ENCODE peak calls at places on chromosomes 6 and 20, in six cellular contexts. I is PC-9, E is kidney epithelial cell, T is IMR-90, B is fibroblast of mammary gland, A is astrocyte of the cerebellum. R is an unnamed sample.

GRCh38 chr20:50320910-50321796 is 130.5 kb downstream of the CEBPB start:
- DNase-seq in I (peak), E (peak), T (peak), B (peak), A (peak), R (peak)

GRCh38 chr6:159716247-159717086 is 10.8 kb upstream of the WTAP start:
- DNase-seq in I (no peak), E (peak), T (peak), B (peak), A (peak), R (peak)

GRCh38 chr20:18628330-18628941 is 40.6 kb downstream of the DTD1 start:
- DNase-seq in I (peak), E (no peak), T (no peak), B (no peak), A (no peak), R (no peak)

GRCh38 chr20:48725589-48725991 is 102.2 kb downstream of the PREX1 start:
- DNase-seq in I (no peak), E (no peak), T (peak), B (peak), A (no peak), R (peak)

GRCh38 chr20:30601974-30602373 is 655.5 kb upstream of the DEFB115 start:
- DNase-seq in I (no peak), E (no peak), T (no peak), B (no peak), A (no peak), R (no peak)

GRCh38 chr20:7523288-7523687 is 417.0 kb downstream of the HAO1 start:
- DNase-seq in I (no peak), E (no peak), T (no peak), B (no peak), A (no peak), R (no peak)

GRCh38 chr6:36721369-36722140 is 23.9 kb downstream of the RAB44 start:
- DNase-seq in I (peak), E (no peak), T (no peak), B (no peak), A (no peak), R (no peak)

GRCh38 chr20:24813080-24813479 is 136.0 kb upstream of the CST7 start:
- DNase-seq in I (no peak), E (no peak), T (no peak), B (no peak), A (no peak), R (no peak)

GRCh38 chr6:134816780-134817179 is 133.1 kb downstream of the ALDH8A1 start:
- DNase-seq in I (no peak), E (no peak), T (peak), B (peak), A (no peak), R (peak)

GRCh38 chr6:56370591-56371198 is 123.3 kb upstream of the COL21A1 start:
- DNase-seq in I (no peak), E (peak), T (peak), B (peak), A (peak), R (peak)

GRCh38 chr6:56372621-56373020 is 125.2 kb upstream of the COL21A1 start:
- DNase-seq in I (no peak), E (no peak), T (peak), B (peak), A (no peak), R (no peak)

GRCh38 chr6:56368484-56368883 is 121.1 kb upstream of the COL21A1 start:
- DNase-seq in I (no peak), E (no peak), T (no peak), B (no peak), A (no peak), R (no peak)

GRCh38 chr6:56366112-56366852 is 118.9 kb upstream of the COL21A1 start:
- DNase-seq in I (no peak), E (no peak), T (no peak), B (no peak), A (no peak), R (no peak)

GRCh38 chr6:56370127-56370540 is 122.8 kb upstream of the COL21A1 start:
- DNase-seq in I (peak), E (no peak), T (no peak), B (peak), A (no peak), R (peak)
- H3K4me3 ChIP-seq in I (no peak), E (no peak), T (no peak), B (peak), A (no peak), R (peak)

GRCh38 chr6:10437891-10438290 is 23.0 kb upstream of the TFAP2A start:
- DNase-seq in I (no peak), E (no peak), T (no peak), B (no peak), A (no peak), R (no peak)

GRCh38 chr6:10446548-10446947 is 31.7 kb upstream of the TFAP2A start:
- DNase-seq in I (no peak), E (no peak), T (no peak), B (no peak), A (no peak), R (no peak)

GRCh38 chr6:10441004-10441654 is 26.3 kb upstream of the TFAP2A start:
- DNase-seq in I (peak), E (peak), T (peak), B (peak), A (peak), R (peak)

DNA sequence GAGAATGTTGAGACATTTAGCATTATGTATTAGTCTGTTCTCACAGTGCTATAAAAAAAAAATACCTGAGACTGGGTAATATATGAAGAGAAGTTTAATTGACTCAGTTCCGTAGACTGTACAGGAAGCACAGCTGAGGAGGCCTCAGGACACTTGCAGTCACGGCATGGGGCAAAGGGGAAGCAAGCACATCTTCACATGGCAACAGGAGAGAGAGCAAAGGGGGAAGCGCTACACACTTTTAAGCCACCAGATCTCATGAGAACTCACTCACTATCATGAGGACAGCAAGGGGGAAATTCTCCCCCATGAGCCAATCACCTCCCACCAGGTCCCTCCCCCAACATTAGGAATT is 26.8 kb upstream of the TFAP2A start:
- DNase-seq in I (peak), E (no peak), T (no peak), B (no peak), A (no peak), R (no peak)
- TF ChIP-seq CTCF in I (no peak), E (no peak), T (no peak), B (no peak), A (no peak), R (no peak)

GRCh38 chr20:32473231-32474008 is 111.7 kb downstream of the NOL4L start:
- DNase-seq in I (no peak), E (no peak), T (no peak), B (no peak), A (no peak), R (no peak)

GRCh38 chr20:32474717-32474966 is 110.5 kb downstream of the NOL4L start:
- DNase-seq in I (no peak), E (no peak), T (no peak), B (no peak), A (no peak), R (no peak)

GRCh38 chr20:32476684-32477593 is 108.2 kb downstream of the NOL4L start:
- DNase-seq in I (no peak), E (no peak), T (no peak), B (no peak), A (no peak), R (no peak)

GRCh38 chr20:32474009-32474716 is 111.0 kb downstream of the NOL4L start:
- DNase-seq in I (no peak), E (no peak), T (no peak), B (peak), A (no peak), R (no peak)

GRCh38 chr20:32474967-32475819 is 109.9 kb downstream of the NOL4L start:
- DNase-seq in I (peak), E (peak), T (peak), B (peak), A (peak), R (peak)
- H3K4me3 ChIP-seq in I (peak), E (peak), T (peak), B (peak), A (peak), R (peak)

GRCh38 chr6:163579880-163580295 is 165.4 kb downstream of the QKI start:
- DNase-seq in I (no peak), E (no peak), T (no peak), B (peak), A (no peak), R (no peak)
- TF ChIP-seq CTCF in I (no peak), E (no peak), T (no peak), B (no peak), A (peak), R (no peak)

DNA sequence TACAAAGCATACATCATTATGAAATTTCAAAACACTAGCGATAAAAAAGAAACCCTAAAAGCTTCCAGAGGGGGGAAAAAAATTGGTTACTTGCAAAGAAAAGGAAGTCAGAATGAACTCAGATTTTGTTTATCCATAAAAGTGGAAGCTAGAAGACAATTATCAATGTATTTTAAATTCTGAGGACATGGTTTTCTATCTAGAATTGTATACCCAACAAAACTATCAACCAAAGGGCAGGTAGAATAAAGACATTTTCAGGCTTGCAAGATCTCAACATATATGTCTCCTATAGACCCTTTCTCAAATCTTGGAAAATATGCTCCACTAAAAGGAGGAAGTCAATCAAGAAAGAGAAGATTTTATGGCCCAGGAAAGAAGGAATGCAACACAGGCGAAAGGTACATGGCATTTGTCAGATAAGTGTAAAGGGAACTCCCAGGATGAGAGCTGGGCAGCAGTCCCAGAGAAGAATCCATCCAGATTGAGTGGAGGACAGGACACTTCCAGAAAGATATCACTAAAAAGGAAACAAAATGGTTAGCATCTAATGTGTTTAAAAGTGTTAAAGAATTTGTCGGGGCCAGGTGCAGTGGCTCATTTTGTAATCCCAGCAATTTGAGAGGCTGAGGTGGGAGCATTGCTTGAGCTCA is 45.4 kb upstream of the ZFAND3 start:
- DNase-seq in I (no peak), E (no peak), T (no peak), B (no peak), A (no peak), R (no peak)
- H3K4me3 ChIP-seq in I (no peak), E (no peak), T (no peak), B (no peak), A (no peak), R (no peak)

DNA sequence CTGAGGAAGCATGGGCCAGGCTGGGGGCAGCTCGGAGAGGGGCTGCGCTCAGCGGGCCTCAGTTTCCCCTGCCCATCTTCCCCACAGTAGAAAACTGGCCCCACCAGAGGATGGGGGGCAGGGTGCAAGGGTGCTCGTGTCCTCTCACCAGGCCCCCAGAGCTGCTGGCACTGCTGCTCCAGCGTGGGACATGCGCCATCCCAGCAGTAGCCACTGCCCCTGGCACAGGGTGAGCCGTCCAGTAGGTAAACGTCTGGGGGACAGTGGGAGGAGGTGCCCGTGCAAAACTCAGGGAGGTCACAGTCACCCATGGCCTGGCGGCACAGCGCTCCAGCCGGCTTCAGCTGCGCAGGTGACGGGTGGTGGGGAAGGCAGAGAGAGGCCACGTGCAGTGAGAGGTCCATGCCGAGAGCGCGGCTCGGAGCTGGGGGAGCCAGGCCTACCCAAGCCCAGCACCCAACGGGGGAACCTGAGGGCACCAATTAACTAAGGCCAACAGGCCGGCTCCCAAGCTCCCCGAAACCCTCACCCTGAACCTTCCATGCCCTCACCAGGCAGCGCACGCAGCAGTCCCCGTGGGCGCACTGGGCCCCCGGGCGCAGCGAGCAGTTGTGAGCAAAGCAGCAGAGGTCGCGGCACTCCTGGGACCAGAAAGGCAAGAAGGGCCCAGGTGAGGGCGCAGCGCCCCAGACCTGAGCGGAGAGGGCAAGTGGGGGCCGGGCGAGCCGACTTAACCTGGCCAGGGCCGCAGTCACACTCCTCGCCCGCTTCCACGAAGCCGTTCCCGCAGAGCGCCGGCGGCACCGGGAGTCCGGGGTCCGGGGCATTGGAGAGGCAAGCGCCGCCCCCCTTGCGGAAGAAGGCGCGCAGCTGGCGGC is 9.0 kb upstream of the GFRA4 start:
- DNase-seq in I (no peak), E (no peak), T (no peak), B (no peak), A (no peak), R (no peak)
- TF ChIP-seq CTCF in I (no peak), E (peak), T (no peak), B (no peak), A (no peak), R (no peak)

GRCh38 chr6:30886897-30887255 is 2.6 kb downstream of the DDR1 start:
- DNase-seq in I (no peak), E (no peak), T (no peak), B (no peak), A (no peak), R (no peak)
- H3K4me3 ChIP-seq in I (peak), E (peak), T (no peak), B (no peak), A (peak), R (no peak)

DNA sequence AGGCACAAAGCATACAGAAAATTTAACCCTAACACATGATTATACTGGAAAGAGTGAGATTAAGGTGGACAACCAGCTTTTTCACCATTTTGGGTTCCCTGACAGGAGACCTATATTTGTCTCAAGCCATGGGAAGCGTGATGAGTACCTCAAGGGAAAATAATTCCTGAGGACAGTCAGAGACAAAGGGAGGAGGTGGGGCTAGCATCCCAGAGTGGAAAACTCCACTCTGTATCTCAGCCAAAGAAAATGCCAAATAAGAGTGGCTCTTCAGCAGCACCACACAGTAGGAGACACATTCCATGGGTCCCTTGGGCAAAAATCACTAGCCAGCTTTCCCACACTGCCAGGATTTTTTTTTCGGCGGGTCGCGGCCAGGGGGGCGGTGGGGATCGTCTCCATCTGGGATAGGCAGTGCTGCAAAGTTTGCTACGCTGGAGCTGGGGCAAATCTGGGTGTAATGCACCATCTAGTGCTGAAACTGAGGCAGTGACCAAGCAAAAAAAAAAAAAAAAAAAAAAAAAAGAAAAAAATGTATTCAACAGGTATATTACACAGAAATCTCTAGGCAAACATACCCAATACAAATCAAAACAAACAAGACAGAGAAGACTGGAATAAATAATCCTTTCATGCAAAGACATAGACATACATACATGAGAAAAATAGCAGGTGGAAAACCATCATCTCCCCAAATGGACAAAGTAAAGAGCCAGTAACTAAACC is 77.3 kb upstream of the SLC35F1 start:
- DNase-seq in I (peak), E (no peak), T (peak), B (peak), A (peak), R (no peak)
- TF ChIP-seq CTCF in I (peak), E (peak), T (peak), B (peak), A (peak), R (peak)

GRCh38 chr6:6808343-6808742 is 219.8 kb downstream of the LY86 start:
- DNase-seq in I (no peak), E (no peak), T (no peak), B (no peak), A (no peak), R (no peak)

GRCh38 chr6:6811151-6812002 is 222.9 kb downstream of the LY86 start:
- DNase-seq in I (peak), E (peak), T (peak), B (peak), A (peak), R (peak)

GRCh38 chr6:6808915-6809314 is 220.4 kb downstream of the LY86 start:
- DNase-seq in I (no peak), E (no peak), T (no peak), B (no peak), A (no peak), R (no peak)

GRCh38 chr6:6812427-6812826 is 223.9 kb downstream of the LY86 start:
- DNase-seq in I (no peak), E (no peak), T (no peak), B (no peak), A (no peak), R (no peak)

GRCh38 chr6:6810727-6811126 is 222.2 kb downstream of the LY86 start:
- DNase-seq in I (no peak), E (no peak), T (no peak), B (no peak), A (no peak), R (no peak)
- H3K4me3 ChIP-seq in I (peak), E (no peak), T (peak), B (peak), A (peak), R (peak)

R was measured in foreskin fibroblast.